ENCODE peak calls at places on chromosomes 5 and 9, in ten cellular contexts. R, F, A, B, L, W, C, X, S and K are unnamed samples.

GRCh38 chr5:54803381-54804025 is 181.9 kb downstream of the ESM1 start:
- DNase-seq in L (no peak), S (peak; percentile 8), F (no peak), A (no peak), R (no peak), B (no peak), X (no peak), W (no peak), C (no peak), K (no peak)

GRCh38 chr5:157265714-157266285 is at the start of gene CYFIP2:
- DNase-seq in L (peak; percentile 85), F (peak; percentile 60), R (peak; percentile 57), W (no peak), C (peak; percentile 86), A (peak; percentile 79), X (peak; percentile 71), B (no peak), S (peak; percentile 7), K (peak; percentile 75)

GRCh38 chr5:83321656-83322055 is 149.9 kb upstream of the VCAN start:
- DNase-seq in F (no peak), W (peak; percentile 31), R (no peak), X (no peak), A (no peak), B (no peak), L (no peak), S (no peak), C (no peak), K (no peak)

GRCh38 chr5:5633579-5633978 is 211.1 kb downstream of the ICE1 start:
- DNase-seq in F (no peak), R (no peak), L (no peak), A (no peak), X (no peak), W (no peak), C (no peak), S (no peak), B (no peak), K (no peak)

GRCh38 chr9:81874926-81875325 is 53.3 kb upstream of the SPATA31D4 start:
- DNase-seq in A (no peak), W (peak; percentile 93), L (no peak), S (peak; percentile 87), R (no peak), B (no peak), F (no peak), C (no peak), X (no peak), K (no peak)

GRCh38 chr5:55241756-55242155 is 8.3 kb upstream of the CCNO start:
- DNase-seq in X (no peak), L (no peak), S (no peak), B (no peak), A (no peak), F (no peak), W (no peak), C (no peak), R (no peak), K (no peak)

GRCh38 chr5:145975361-145976066 is 39.1 kb downstream of the SH3RF2 start:
- DNase-seq in B (peak; percentile 66), R (no peak), F (no peak), C (peak; percentile 38), W (peak; percentile 79), L (no peak), S (peak; percentile 80), X (no peak), A (no peak), K (peak; percentile 56)

GRCh38 chr5:98679963-98680362 is 93.5 kb upstream of the RGMB start:
- DNase-seq in A (no peak), X (no peak), W (no peak), C (no peak), L (no peak), R (no peak), F (no peak), B (no peak), S (no peak), K (no peak)

GRCh38 chr5:91794856-91795548 is 411.9 kb upstream of the ARRDC3 start:
- DNase-seq in B (no peak), L (no peak), R (no peak), C (no peak), X (no peak), A (no peak), S (peak; percentile 62), W (no peak), F (no peak), K (no peak)

GRCh38 chr5:60402161-60402785 is 297.7 kb downstream of the DEPDC1B start:
- DNase-seq in C (no peak), B (no peak), W (no peak), S (no peak), A (no peak), X (no peak), L (no peak), R (no peak), F (no peak), K (no peak)

GRCh38 chr5:124566875-124567450 is 179.5 kb downstream of the ZNF608 start:
- DNase-seq in R (no peak), L (no peak), C (no peak), X (no peak), W (no peak), S (no peak), B (no peak), F (no peak), A (no peak), K (no peak)